ENCODE peak calls at places on chromosomes 6 and 20, in four cellular contexts. I is K562, M is H1, W is GM12878. Z is an unnamed sample.

GRCh38 chr6:142570221-142570671 is 268.4 kb downstream of the ADGRG6 start:
- DNase-seq in W (no peak), I (no peak), M (no peak), Z (no peak)

GRCh38 chr6:61953881-61954280 is 332.1 kb downstream of the KHDRBS2 start:
- DNase-seq in M (no peak), I (no peak), W (no peak), Z (no peak)

GRCh38 chr6:41189968-41190367 is 11.0 kb downstream of the TREML2 start:
- DNase-seq in M (no peak), I (no peak), W (no peak), Z (no peak)

GRCh38 chr6:151292974-151293373 is 53.2 kb downstream of the AKAP12 start:
- DNase-seq in M (no peak), W (no peak), I (no peak), Z (no peak)

GRCh38 chr20:3797592-3798404 is 1.7 kb downstream of the CDC25B start:
- DNase-seq in W (no peak), I (peak), M (no peak), Z (no peak)

GRCh38 chr20:23120936-23121765 is 35.0 kb upstream of the CD93 start:
- DNase-seq in M (no peak), W (no peak), I (peak), Z (no peak)

GRCh38 chr6:42075159-42075838 is 25.0 kb downstream of the TAF8 start:
- DNase-seq in W (no peak), I (peak), M (no peak), Z (no peak)

GRCh38 chr20:46350201-46350985 is 42.1 kb upstream of the CDH22 start:
- DNase-seq in W (peak), M (no peak), I (peak), Z (no peak)

GRCh38 chr6:113632220-113632864 is 224.8 kb upstream of the MARCKS start:
- DNase-seq in I (no peak), M (no peak), W (peak), Z (peak)

GRCh38 chr6:165799736-165800135 is 136.7 kb upstream of the PDE10A start:
- DNase-seq in W (no peak), I (no peak), M (no peak), Z (no peak)

GRCh38 chr6:153145591-153145990 is 14.5 kb upstream of the RGS17 start:
- DNase-seq in I (no peak), M (no peak), W (no peak), Z (no peak)

GRCh38 chr20:58627212-58628072 is 23.6 kb upstream of the STX16 start:
- DNase-seq in I (no peak), M (no peak), W (no peak), Z (no peak)

GRCh38 chr6:113184736-113185135 is 672.4 kb upstream of the MARCKS start:
- DNase-seq in M (no peak), W (no peak), I (no peak), Z (no peak)

GRCh38 chr6:152143359-152143758 is 335.9 kb downstream of the ESR1 start:
- DNase-seq in M (no peak), I (no peak), W (no peak), Z (no peak)

GRCh38 chr20:41534842-41535241 is 83.3 kb downstream of the CHD6 start:
- DNase-seq in W (no peak), M (no peak), I (no peak), Z (no peak)

GRCh38 chr20:10699941-10700340 is 26.1 kb upstream of the JAG1 start:
- DNase-seq in M (no peak), W (no peak), I (no peak), Z (no peak)

GRCh38 chr6:2853766-2854393 is 12.2 kb upstream of the SERPINB1 start:
- DNase-seq in W (peak), M (no peak), I (peak), Z (peak)

GRCh38 chr6:97497713-97498331 is 214.8 kb upstream of the MMS22L start:
- DNase-seq in M (peak), I (peak), W (peak), Z (peak)

GRCh38 chr6:145699462-145699861 is 35.9 kb downstream of the EPM2A start:
- DNase-seq in W (no peak), I (no peak), M (no peak), Z (no peak)

GRCh38 chr6:132279592-132280139 is 121.6 kb downstream of the MOXD1 start:
- DNase-seq in M (peak), I (peak), W (peak), Z (peak)

GRCh38 chr6:37514377-37514776 is 14.7 kb upstream of the CCDC167 start:
- DNase-seq in W (no peak), M (no peak), I (no peak), Z (no peak)

GRCh38 chr6:129895692-129896091 is 34.6 kb upstream of the TMEM244 start:
- DNase-seq in W (no peak), M (no peak), I (no peak), Z (no peak)

GRCh38 chr20:64116541-64117423 is 9.4 kb upstream of the NPBWR2 start:
- DNase-seq in W (no peak), M (no peak), I (no peak), Z (no peak)

GRCh38 chr20:39939241-39939865 is 749.7 kb downstream of the MAFB start:
- DNase-seq in W (no peak), M (no peak), I (no peak), Z (no peak)

GRCh38 chr6:34065470-34066283 is 80.2 kb downstream of the GRM4 start:
- DNase-seq in W (no peak), I (peak), M (no peak), Z (no peak)

GRCh38 chr6:162443101-162443500 is 284.5 kb downstream of the PRKN start:
- DNase-seq in W (no peak), M (no peak), I (no peak), Z (no peak)

GRCh38 chr6:12577124-12577845 is 139.3 kb upstream of the PHACTR1 start:
- DNase-seq in M (no peak), I (no peak), W (no peak), Z (no peak)

GRCh38 chr20:32451682-32452461 is 93.7 kb downstream of the ASXL1 start:
- DNase-seq in I (no peak), W (no peak), M (no peak), Z (no peak)

GRCh38 chr6:11712760-11713159 is 65.8 kb downstream of the ADTRP start:
- DNase-seq in W (no peak), I (no peak), M (no peak), Z (no peak)

GRCh38 chr20:17558154-17558940 is 11.5 kb upstream of the DSTN start:
- DNase-seq in I (peak), W (no peak), M (no peak), Z (peak)

GRCh38 chr6:130183271-130184222 is 39.2 kb downstream of the SAMD3 start:
- DNase-seq in I (no peak), M (no peak), W (no peak), Z (no peak)

GRCh38 chr6:85344996-85345395 is 104.9 kb upstream of the NT5E start:
- DNase-seq in M (no peak), I (no peak), W (no peak), Z (no peak)

GRCh38 chr20:7610681-7611080 is 329.6 kb downstream of the HAO1 start:
- DNase-seq in W (no peak), M (no peak), I (no peak), Z (no peak)

GRCh38 chr6:17101422-17102257 is at the start of gene STMND1:
- DNase-seq in W (no peak), M (no peak), I (no peak), Z (no peak)

GRCh38 chr6:32944265-32944664 is 3.4 kb upstream of the HLA-DMB start:
- DNase-seq in M (no peak), W (peak), I (no peak), Z (no peak)

GRCh38 chr6:53795702-53796450 is 1.1 kb downstream of the LRRC1 start:
- DNase-seq in W (no peak), M (no peak), I (no peak), Z (no peak)

GRCh38 chr6:107102414-107102805 is 12.9 kb downstream of the BEND3 start:
- DNase-seq in M (no peak), I (no peak), W (no peak), Z (no peak)

GRCh38 chr6:166623318-166623717 is 3.7 kb downstream of the RPS6KA2 start:
- DNase-seq in W (no peak), I (no peak), M (no peak), Z (no peak)

GRCh38 chr20:49290608-49291191 is 12.8 kb upstream of the ZNFX1 start:
- DNase-seq in W (no peak), I (no peak), M (no peak), Z (no peak)

GRCh38 chr6:157047951-157048350 is 270.8 kb downstream of the ARID1B start:
- DNase-seq in W (no peak), I (no peak), M (no peak), Z (no peak)

DNA sequence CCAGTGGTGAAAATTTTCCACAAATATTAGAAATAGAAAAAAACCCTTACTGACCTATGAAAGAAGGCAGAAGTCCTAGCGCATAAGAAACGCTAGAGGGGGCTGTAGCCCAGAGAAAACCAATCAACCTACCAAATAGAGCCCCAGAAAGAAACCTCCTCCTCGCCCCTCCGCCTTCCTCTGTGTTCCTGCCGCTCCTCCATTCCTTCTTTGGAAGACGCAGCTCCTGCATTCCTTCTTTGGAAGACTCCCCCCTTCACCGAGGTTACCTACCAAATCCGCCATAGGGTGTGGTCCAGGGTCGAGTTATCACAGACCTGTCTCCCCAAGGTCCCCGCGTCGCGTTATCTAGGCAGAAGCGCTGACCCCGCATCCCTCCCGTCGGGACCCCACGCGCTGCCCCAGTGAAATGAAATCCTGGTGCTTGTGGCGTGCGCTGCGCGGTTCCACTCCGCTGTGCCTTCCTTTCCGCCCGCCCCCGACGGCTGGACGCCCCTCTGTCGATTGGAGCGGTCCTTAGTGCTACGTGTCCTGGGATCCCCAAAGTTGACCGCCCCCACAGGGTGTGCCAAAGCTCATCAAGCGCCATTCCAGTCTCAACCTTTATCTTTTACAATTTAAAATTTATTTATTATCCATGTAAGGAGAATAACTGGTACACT is 12.9 kb downstream of the RPP21 start:
- DNase-seq in I (peak), M (peak), W (no peak), Z (peak)
- TF ChIP-seq EZH2 in I (no peak), M (no peak), W (no peak), Z (no peak)

GRCh38 chr6:168361766-168362165 is 42.2 kb upstream of the DACT2 start:
- DNase-seq in I (no peak), W (no peak), M (no peak), Z (no peak)

GRCh38 chr6:168364793-168365421 is 45.3 kb upstream of the DACT2 start:
- DNase-seq in W (no peak), M (no peak), I (no peak), Z (no peak)

GRCh38 chr6:168363811-168364792 is 44.5 kb upstream of the DACT2 start:
- DNase-seq in W (no peak), M (no peak), I (no peak), Z (no peak)

GRCh38 chr6:168363302-168363701 is 43.7 kb upstream of the DACT2 start:
- DNase-seq in W (no peak), I (no peak), M (no peak), Z (no peak)

GRCh38 chr6:168362276-168362990 is 42.9 kb upstream of the DACT2 start:
- DNase-seq in I (no peak), W (no peak), M (no peak), Z (no peak)
- TF ChIP-seq EGR1 in I (no peak), W (no peak), M (no peak), Z (no peak)

GRCh38 chr20:2693996-2694471 is 1.5 kb downstream of the EBF4 start:
- DNase-seq in W (no peak), I (no peak), M (no peak), Z (no peak)
- TF ChIP-seq EZH2 in W (no peak), I (no peak), M (peak), Z (no peak)

GRCh38 chr6:30810813-30811329 is 66.5 kb upstream of the IER3 start:
- DNase-seq in I (no peak), M (no peak), W (peak), Z (peak)
- TF ChIP-seq EGR1 in I (no peak), M (no peak), W (no peak), Z (no peak)